ENCODE peak calls at places on chromosomes 7 and 10, in seven cellular contexts. One of them, this sample, is unnamed.

GRCh38 chr10:43259981-43260761 is 6.7 kb downstream of the RASGEF1A start:
- DNase-seq in A673: no peak
- DNase-seq in neuronal stem cell: no peak
- DNase-seq in BE2C: peak
- DNase-seq in cardiac fibroblast: peak
- DNase-seq in GM06990: no peak
- DNase-seq in colonic mucosa: no peak
- DNase-seq in this sample: no peak

GRCh38 chr10:130936844-130937243 is 374.7 kb downstream of the TCERG1L start:
- DNase-seq in BE2C: no peak
- DNase-seq in A673: peak
- DNase-seq in colonic mucosa: no peak
- DNase-seq in neuronal stem cell: no peak
- DNase-seq in GM06990: no peak
- DNase-seq in cardiac fibroblast: no peak
- DNase-seq in this sample: no peak

GRCh38 chr7:98733036-98733435 is 116.0 kb downstream of the NPTX2 start:
- DNase-seq in colonic mucosa: peak
- DNase-seq in cardiac fibroblast: peak
- DNase-seq in A673: peak
- DNase-seq in BE2C: peak
- DNase-seq in neuronal stem cell: no peak
- DNase-seq in GM06990: no peak
- DNase-seq in this sample: no peak

GRCh38 chr10:100065084-100065660 is 16.5 kb downstream of the CPN1 start:
- DNase-seq in colonic mucosa: no peak
- DNase-seq in neuronal stem cell: no peak
- DNase-seq in A673: no peak
- DNase-seq in cardiac fibroblast: no peak
- DNase-seq in BE2C: no peak
- DNase-seq in GM06990: no peak
- DNase-seq in this sample: no peak

GRCh38 chr7:116515584-116515983 is 9.3 kb upstream of the CAV1 start:
- DNase-seq in BE2C: no peak
- DNase-seq in colonic mucosa: no peak
- DNase-seq in cardiac fibroblast: no peak
- DNase-seq in neuronal stem cell: no peak
- DNase-seq in A673: no peak
- DNase-seq in GM06990: no peak
- DNase-seq in this sample: no peak

GRCh38 chr7:46559194-46559576 is 638.1 kb upstream of the IGFBP3 start:
- DNase-seq in A673: no peak
- DNase-seq in GM06990: no peak
- DNase-seq in BE2C: no peak
- DNase-seq in cardiac fibroblast: peak
- DNase-seq in neuronal stem cell: no peak
- DNase-seq in colonic mucosa: no peak
- DNase-seq in this sample: no peak

GRCh38 chr10:14565199-14565598 is 209.5 kb downstream of the FAM107B start:
- DNase-seq in GM06990: no peak
- DNase-seq in neuronal stem cell: no peak
- DNase-seq in BE2C: no peak
- DNase-seq in cardiac fibroblast: no peak
- DNase-seq in A673: no peak
- DNase-seq in colonic mucosa: peak
- DNase-seq in this sample: no peak

GRCh38 chr10:61900829-61901783 is at the start of gene ARID5B:
- DNase-seq in neuronal stem cell: peak
- DNase-seq in BE2C: peak
- DNase-seq in cardiac fibroblast: peak
- DNase-seq in GM06990: peak
- DNase-seq in A673: peak
- DNase-seq in colonic mucosa: peak
- DNase-seq in this sample: peak

GRCh38 chr10:63710703-63711102 is 189.5 kb downstream of the REEP3 start:
- DNase-seq in cardiac fibroblast: no peak
- DNase-seq in A673: no peak
- DNase-seq in GM06990: no peak
- DNase-seq in neuronal stem cell: no peak
- DNase-seq in BE2C: no peak
- DNase-seq in colonic mucosa: no peak
- DNase-seq in this sample: no peak

GRCh38 chr7:84188811-84189405 is 5.7 kb downstream of the SEMA3A start:
- DNase-seq in GM06990: no peak
- DNase-seq in cardiac fibroblast: peak
- DNase-seq in BE2C: no peak
- DNase-seq in colonic mucosa: no peak
- DNase-seq in A673: peak
- DNase-seq in neuronal stem cell: no peak
- DNase-seq in this sample: no peak

GRCh38 chr10:121540773-121541395 is 57.4 kb downstream of the FGFR2 start:
- DNase-seq in GM06990: no peak
- DNase-seq in A673: no peak
- DNase-seq in cardiac fibroblast: no peak
- DNase-seq in BE2C: no peak
- DNase-seq in neuronal stem cell: no peak
- DNase-seq in colonic mucosa: no peak
- DNase-seq in this sample: no peak

GRCh38 chr10:36736311-36736710 is 389.1 kb upstream of the ANKRD30A start:
- DNase-seq in A673: no peak
- DNase-seq in GM06990: no peak
- DNase-seq in colonic mucosa: no peak
- DNase-seq in neuronal stem cell: no peak
- DNase-seq in BE2C: no peak
- DNase-seq in cardiac fibroblast: peak
- DNase-seq in this sample: no peak

GRCh38 chr10:71015674-71016073 is 127.3 kb upstream of the PCBD1 start:
- DNase-seq in neuronal stem cell: no peak
- DNase-seq in BE2C: no peak
- DNase-seq in GM06990: no peak
- DNase-seq in colonic mucosa: no peak
- DNase-seq in cardiac fibroblast: peak
- DNase-seq in A673: peak
- DNase-seq in this sample: no peak

DNA sequence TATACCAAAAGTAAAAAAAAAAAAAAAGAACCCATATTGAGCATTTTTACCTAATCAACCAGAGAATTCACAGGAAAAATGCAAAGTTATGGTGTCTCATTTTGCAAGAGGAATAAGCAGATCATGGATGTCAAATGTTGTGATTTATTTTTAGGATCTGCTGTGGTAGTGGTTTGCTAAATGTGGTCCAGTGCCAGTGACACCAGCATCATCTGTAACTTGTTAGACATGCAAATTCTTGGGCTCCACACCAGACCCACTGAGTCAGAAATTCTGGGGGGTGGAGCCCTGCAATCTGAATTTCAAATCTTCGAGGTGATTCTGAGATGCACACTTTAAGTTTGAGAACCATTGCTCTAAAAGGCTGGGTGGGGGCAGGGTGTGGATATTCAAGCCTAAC is 30.1 kb upstream of the ZEB1 start:
- DNase-seq in colonic mucosa: no peak
- DNase-seq in neuronal stem cell: no peak
- DNase-seq in cardiac fibroblast: no peak
- DNase-seq in BE2C: no peak
- DNase-seq in GM06990: no peak
- DNase-seq in A673: no peak
- DNase-seq in this sample: no peak
- H3K4me3 ChIP-seq in colonic mucosa: no peak
- H3K4me3 ChIP-seq in neuronal stem cell: no peak
- H3K4me3 ChIP-seq in cardiac fibroblast: no peak
- H3K4me3 ChIP-seq in BE2C: no peak
- H3K4me3 ChIP-seq in GM06990: no peak
- H3K4me3 ChIP-seq in A673: no peak
- H3K4me3 ChIP-seq in this sample: no peak

DNA sequence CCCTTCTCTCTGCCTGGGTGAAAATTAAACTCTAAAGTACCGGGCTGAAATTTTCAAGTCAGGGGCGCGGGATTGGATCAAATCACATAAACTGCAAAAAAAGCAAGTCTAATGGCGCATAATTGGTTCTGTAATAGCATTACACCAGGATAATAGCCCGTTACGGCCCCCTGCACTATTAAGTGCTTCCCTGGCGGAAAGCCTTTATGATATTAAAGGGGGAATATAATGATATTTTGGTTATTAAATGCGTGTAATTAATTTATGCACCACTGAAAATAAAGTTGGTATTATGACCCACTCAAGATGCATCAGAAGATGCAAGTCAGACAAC is 744 bp upstream of the DRGX start:
- DNase-seq in GM06990: no peak
- DNase-seq in cardiac fibroblast: no peak
- DNase-seq in BE2C: peak
- DNase-seq in neuronal stem cell: no peak
- DNase-seq in A673: no peak
- DNase-seq in colonic mucosa: no peak
- DNase-seq in this sample: no peak
- H3K4me3 ChIP-seq in GM06990: no peak
- H3K4me3 ChIP-seq in cardiac fibroblast: no peak
- H3K4me3 ChIP-seq in BE2C: peak
- H3K4me3 ChIP-seq in neuronal stem cell: no peak
- H3K4me3 ChIP-seq in A673: no peak
- H3K4me3 ChIP-seq in colonic mucosa: no peak
- H3K4me3 ChIP-seq in this sample: no peak

GRCh38 chr7:2523941-2524807 is 4.6 kb downstream of the LFNG start:
- DNase-seq in colonic mucosa: peak
- DNase-seq in GM06990: no peak
- DNase-seq in neuronal stem cell: peak
- DNase-seq in cardiac fibroblast: peak
- DNase-seq in A673: no peak
- DNase-seq in BE2C: peak
- DNase-seq in this sample: no peak

GRCh38 chr7:2521952-2522591 is 2.5 kb downstream of the LFNG start:
- DNase-seq in neuronal stem cell: no peak
- DNase-seq in cardiac fibroblast: peak
- DNase-seq in colonic mucosa: peak
- DNase-seq in A673: peak
- DNase-seq in GM06990: peak
- DNase-seq in BE2C: no peak
- DNase-seq in this sample: peak

GRCh38 chr7:2521341-2521745 is 1.8 kb downstream of the LFNG start:
- DNase-seq in colonic mucosa: no peak
- DNase-seq in A673: no peak
- DNase-seq in GM06990: no peak
- DNase-seq in neuronal stem cell: no peak
- DNase-seq in cardiac fibroblast: no peak
- DNase-seq in BE2C: no peak
- DNase-seq in this sample: no peak

GRCh38 chr7:2523461-2523905 is 3.9 kb downstream of the LFNG start:
- DNase-seq in cardiac fibroblast: no peak
- DNase-seq in A673: no peak
- DNase-seq in GM06990: no peak
- DNase-seq in BE2C: no peak
- DNase-seq in neuronal stem cell: no peak
- DNase-seq in colonic mucosa: peak
- DNase-seq in this sample: no peak

GRCh38 chr7:2522780-2523433 is 3.3 kb downstream of the LFNG start:
- DNase-seq in GM06990: no peak
- DNase-seq in neuronal stem cell: peak
- DNase-seq in A673: peak
- DNase-seq in colonic mucosa: peak
- DNase-seq in cardiac fibroblast: peak
- DNase-seq in BE2C: peak
- DNase-seq in this sample: no peak
- H3K4me3 ChIP-seq in GM06990: no peak
- H3K4me3 ChIP-seq in neuronal stem cell: peak
- H3K4me3 ChIP-seq in A673: no peak
- H3K4me3 ChIP-seq in colonic mucosa: peak
- H3K4me3 ChIP-seq in cardiac fibroblast: no peak
- H3K4me3 ChIP-seq in BE2C: peak
- H3K4me3 ChIP-seq in this sample: peak

DNA sequence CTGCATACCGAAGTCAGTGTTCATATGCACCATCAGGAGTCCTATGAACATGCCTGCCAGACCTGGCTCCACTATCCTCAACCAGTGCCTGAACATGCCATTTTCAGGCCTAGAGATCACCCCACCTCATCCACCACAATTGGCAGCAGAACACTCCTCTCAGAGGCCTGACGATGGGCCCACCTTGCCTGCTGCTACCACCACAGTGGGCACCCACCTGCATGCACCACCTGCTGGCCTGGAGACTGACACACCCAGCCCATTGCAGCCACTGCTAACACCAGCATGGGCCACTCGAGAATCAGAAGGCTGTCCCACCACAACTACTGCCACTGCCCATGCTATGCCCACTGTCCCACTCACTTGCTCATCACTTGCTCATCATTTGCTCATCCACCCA is 130.7 kb upstream of the FAM13C start:
- DNase-seq in colonic mucosa: no peak
- DNase-seq in GM06990: no peak
- DNase-seq in cardiac fibroblast: no peak
- DNase-seq in neuronal stem cell: no peak
- DNase-seq in A673: no peak
- DNase-seq in BE2C: no peak
- DNase-seq in this sample: no peak
- H3K4me3 ChIP-seq in colonic mucosa: no peak
- H3K4me3 ChIP-seq in GM06990: no peak
- H3K4me3 ChIP-seq in cardiac fibroblast: no peak
- H3K4me3 ChIP-seq in neuronal stem cell: no peak
- H3K4me3 ChIP-seq in A673: no peak
- H3K4me3 ChIP-seq in BE2C: no peak
- H3K4me3 ChIP-seq in this sample: no peak

DNA sequence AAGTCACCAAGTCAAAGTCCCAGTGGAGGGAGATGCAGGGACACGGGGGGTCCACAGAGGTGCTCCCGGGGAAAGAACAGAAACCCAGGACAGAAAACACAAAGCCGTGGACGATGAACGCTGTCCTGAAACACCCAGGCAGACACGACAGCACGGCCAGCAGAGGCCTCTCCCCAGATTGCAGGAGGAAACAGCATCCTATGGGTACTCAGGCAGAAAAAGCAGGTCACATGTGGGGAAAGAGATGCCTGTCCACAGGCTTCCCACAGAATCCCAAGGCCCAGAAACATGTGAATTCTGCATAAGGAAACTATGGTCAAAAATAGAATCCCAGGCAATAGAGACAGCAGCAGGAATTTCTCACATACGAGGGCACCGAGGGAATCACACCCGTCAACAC is 53.6 kb upstream of the ADGRA1 start:
- DNase-seq in GM06990: no peak
- DNase-seq in BE2C: no peak
- DNase-seq in A673: no peak
- DNase-seq in colonic mucosa: no peak
- DNase-seq in neuronal stem cell: no peak
- DNase-seq in cardiac fibroblast: no peak
- DNase-seq in this sample: no peak
- H3K4me3 ChIP-seq in GM06990: no peak
- H3K4me3 ChIP-seq in BE2C: no peak
- H3K4me3 ChIP-seq in A673: no peak
- H3K4me3 ChIP-seq in colonic mucosa: no peak
- H3K4me3 ChIP-seq in neuronal stem cell: no peak
- H3K4me3 ChIP-seq in cardiac fibroblast: no peak
- H3K4me3 ChIP-seq in this sample: no peak